ENCODE peak calls at places on chromosomes 12 and 14, in four cellular contexts. M is neural progenitor cell; U is CD8-positive, alpha-beta memory T cell; T is tibial artery. I is an unnamed sample. For H3K4me1, the result is how much of the 10 kb centered on the place peaks cover.

GRCh38 chr12:64950899-64951298 is 126.5 kb downstream of the TBC1D30 start:
- DNase-seq in U (no peak), M (no peak), T (no peak), I (no peak)

GRCh38 chr14:49193365-49194050 is 392.7 kb downstream of the RPS29 start:
- DNase-seq in U (no peak), M (no peak), T (no peak), I (no peak)

GRCh38 chr12:11615481-11615880 is 34.0 kb upstream of the ETV6 start:
- DNase-seq in U (no peak), M (no peak), T (no peak), I (no peak)

GRCh38 chr14:59463773-59464650 is 1.2 kb downstream of the GPR135 start:
- DNase-seq in M (peak), U (no peak), T (peak), I (no peak)

GRCh38 chr14:76138758-76139723 is 12.7 kb upstream of the GPATCH2L start:
- DNase-seq in M (peak), U (no peak), T (no peak), I (no peak)

GRCh38 chr12:26121841-26122680 is 2.8 kb downstream of the BHLHE41 start:
- DNase-seq in M (peak), T (peak), U (no peak), I (no peak)

GRCh38 chr14:47539065-47539464 is 136.3 kb downstream of the MDGA2 start:
- DNase-seq in T (no peak), M (peak), U (no peak), I (peak)

GRCh38 chr14:102203382-102203781 is 63.7 kb downstream of the WDR20 start:
- DNase-seq in T (no peak), M (no peak), U (no peak), I (no peak)

GRCh38 chr12:123761841-123762714 is at the start of gene DNAH10:
- DNase-seq in T (no peak), U (no peak), M (peak), I (peak)

GRCh38 chr14:101783260-101784016 is 21.9 kb downstream of the PPP2R5C start:
- DNase-seq in M (no peak), T (no peak), U (no peak), I (no peak)

GRCh38 chr12:107304588-107305532 is 211.5 kb upstream of the CRY1 start:
- DNase-seq in U (no peak), M (no peak), T (no peak), I (no peak)

GRCh38 chr14:98077176-98077575 is 1194.8 kb downstream of the BCL11B start:
- DNase-seq in T (no peak), U (no peak), M (no peak), I (no peak)

GRCh38 chr14:71206766-71207371 is 299.6 kb downstream of the PCNX1 start:
- DNase-seq in T (peak), U (no peak), M (no peak), I (no peak)

GRCh38 chr12:119772431-119772830 is 104.5 kb downstream of the PRKAB1 start:
- DNase-seq in T (no peak), M (no peak), U (no peak), I (no peak)

GRCh38 chr14:93655078-93655750 is 133.1 kb downstream of the PRIMA1 start:
- DNase-seq in T (no peak), M (peak), U (no peak), I (peak)

GRCh38 chr14:60972295-60972694 is 8.6 kb downstream of the TRMT5 start:
- DNase-seq in U (no peak), M (no peak), T (no peak), I (no peak)

GRCh38 chr12:79451988-79452387 is 238.8 kb downstream of the PAWR start:
- DNase-seq in U (no peak), T (peak), M (no peak), I (no peak)

GRCh38 chr14:91349481-91350074 is 68.0 kb downstream of the CCDC88C start:
- DNase-seq in M (no peak), U (peak), T (no peak), I (no peak)

GRCh38 chr12:108169671-108170070 is 40.6 kb downstream of the WSCD2 start:
- DNase-seq in M (no peak), T (no peak), U (no peak), I (no peak)

GRCh38 chr12:28710882-28711281 is 438.2 kb upstream of the FAR2 start:
- DNase-seq in U (no peak), M (no peak), T (no peak), I (no peak)

GRCh38 chr14:50001146-50001998 is 108.5 kb downstream of the ARF6 start:
- DNase-seq in M (no peak), T (peak), U (peak), I (no peak)

GRCh38 chr12:2922329-2922728 is 31.6 kb downstream of the TULP3 start:
- DNase-seq in U (no peak), T (no peak), M (no peak), I (no peak)

GRCh38 chr14:87888136-87888999 is 104.6 kb downstream of the GALC start:
- DNase-seq in M (peak), U (no peak), T (peak), I (peak)

GRCh38 chr12:64714551-64714968 is 44.6 kb downstream of the GNS start:
- DNase-seq in M (no peak), T (no peak), U (peak), I (no peak)

GRCh38 chr12:27711312-27711682 is 665 bp downstream of the MRPS35 start:
- DNase-seq in U (no peak), T (no peak), M (no peak), I (no peak)

GRCh38 chr12:106865685-106866084 is 90.0 kb upstream of the TMEM263 start:
- DNase-seq in M (peak), U (no peak), T (no peak), I (peak)

GRCh38 chr12:32896438-32897275 is at the start of gene PKP2:
- DNase-seq in M (peak), U (no peak), T (no peak), I (peak)

GRCh38 chr12:95205016-95205415 is 12.3 kb downstream of the FGD6 start:
- DNase-seq in T (no peak), M (no peak), U (no peak), I (no peak)

GRCh38 chr12:95203477-95203843 is 13.8 kb downstream of the FGD6 start:
- DNase-seq in U (no peak), T (no peak), M (no peak), I (no peak)

GRCh38 chr12:95201056-95201670 is 16.1 kb downstream of the FGD6 start:
- DNase-seq in M (no peak), T (no peak), U (no peak), I (no peak)

GRCh38 chr12:95204141-95204866 is 13.0 kb downstream of the FGD6 start:
- DNase-seq in U (no peak), T (no peak), M (peak), I (no peak)

GRCh38 chr12:95202691-95203476 is 14.4 kb downstream of the FGD6 start:
- DNase-seq in T (no peak), U (no peak), M (no peak), I (no peak)
- H3K4me3 ChIP-seq in T (no peak), U (no peak), M (no peak), I (no peak)

GRCh38 chr12:46264057-46264456 is 4.8 kb downstream of the SLC38A1 start:
- DNase-seq in U (no peak), T (no peak), M (no peak), I (no peak)
- H3K4me1 ChIP-seq in U (half or more), T (half or more), M (half or more), I (under half)

GRCh38 chr12:13099910-13100609 is 3.4 kb downstream of the GSG1 start:
- DNase-seq in T (no peak), U (no peak), M (no peak), I (no peak)
- H3K4me3 ChIP-seq in T (peak), U (no peak), M (peak), I (no peak)

GRCh38 chr14:73762375-73762822 is 48.2 kb upstream of the PNMA1 start:
- DNase-seq in T (no peak), M (no peak), U (no peak), I (no peak)
- H3K4me1 ChIP-seq in T (half or more), M (under half), U (half or more), I (under half)

GRCh38 chr12:125188912-125189881 is 124.0 kb downstream of the AACS start:
- DNase-seq in U (no peak), T (no peak), M (peak), I (no peak)
- H3K4me3 ChIP-seq in U (no peak), T (no peak), M (peak), I (no peak)

I was measured in iPS DF 6.9.